ENCODE peak calls at places on chromosomes 6 and 20, in ten cellular contexts. E, A, S, B, M, H, X, V, P and U are unnamed samples.

GRCh38 chr20:24586523-24586840 is 117.1 kb downstream of the SYNDIG1 start:
- DNase-seq in P (no peak), M (no peak), S (no peak), H (no peak), E (no peak), A (no peak), V (no peak), B (no peak), X (no peak), U (no peak)

GRCh38 chr20:38547288-38547825 is 33.6 kb upstream of the ADIG start:
- DNase-seq in X (no peak), V (no peak), B (no peak), A (no peak), H (no peak), M (no peak), E (no peak), S (no peak), P (no peak), U (no peak)

GRCh38 chr6:49030621-49031020 is 432.4 kb downstream of the MMUT start:
- DNase-seq in B (no peak), X (no peak), E (no peak), V (no peak), S (no peak), P (no peak), M (no peak), H (no peak), A (no peak), U (no peak)

GRCh38 chr6:121826156-121826810 is 390.8 kb downstream of the GJA1 start:
- DNase-seq in S (no peak), P (peak; percentile 35), X (no peak), V (peak; percentile 71), E (no peak), M (peak; percentile 84), H (no peak), A (no peak), B (no peak), U (peak; percentile 61)

GRCh38 chr6:161186173-161186769 is 87.6 kb downstream of the AGPAT4 start:
- DNase-seq in P (peak; percentile 31), S (no peak), M (peak; percentile 88), E (no peak), X (no peak), H (no peak), V (peak; percentile 41), A (no peak), B (peak; percentile 34), U (no peak)

GRCh38 chr6:40504274-40504673 is 82.9 kb downstream of the LRFN2 start:
- DNase-seq in E (no peak), M (no peak), V (no peak), H (no peak), X (no peak), B (no peak), P (no peak), S (no peak), A (no peak), U (no peak)

GRCh38 chr6:144659202-144659731 is 374.1 kb downstream of the UTRN start:
- DNase-seq in E (no peak), M (no peak), S (peak; percentile 54), A (no peak), B (no peak), V (no peak), H (no peak), P (no peak), X (no peak), U (no peak)

GRCh38 chr20:63215101-63216040 is 560 bp downstream of the YTHDF1 start:
- DNase-seq in X (no peak), B (no peak), P (peak; percentile 91), H (peak; percentile 87), A (no peak), M (peak; percentile 88), V (no peak), E (no peak), S (no peak), U (no peak)

GRCh38 chr20:24746351-24746685 is 202.8 kb upstream of the CST7 start:
- DNase-seq in E (peak; percentile 74), X (no peak), P (peak; percentile 76), M (peak; percentile 97), H (peak; percentile 96), S (no peak), V (no peak), A (peak; percentile 61), B (no peak), U (no peak)

GRCh38 chr20:57325632-57326356 is 3.8 kb upstream of the SPO11 start:
- DNase-seq in B (no peak), H (no peak), P (no peak), A (no peak), M (no peak), V (no peak), X (no peak), S (no peak), E (no peak), U (no peak)

GRCh38 chr20:34112600-34113061 is 588 bp upstream of the EIF2S2 start:
- DNase-seq in A (no peak), P (peak; percentile 36), H (peak; percentile 67), B (no peak), M (peak; percentile 41), X (no peak), V (no peak), S (no peak), E (peak; percentile 79), U (no peak)

GRCh38 chr6:97102152-97102790 is 177.7 kb downstream of the KLHL32 start:
- DNase-seq in E (no peak), B (no peak), S (no peak), X (no peak), M (no peak), P (no peak), V (no peak), A (no peak), H (no peak), U (no peak)

GRCh38 chr6:97094376-97094775 is 169.8 kb downstream of the KLHL32 start:
- DNase-seq in V (no peak), S (no peak), P (no peak), A (no peak), M (no peak), E (no peak), H (no peak), X (no peak), B (no peak), U (no peak)

GRCh38 chr6:97095466-97095865 is 170.9 kb downstream of the KLHL32 start:
- DNase-seq in B (no peak), P (no peak), M (no peak), X (no peak), H (no peak), V (no peak), E (no peak), S (no peak), A (no peak), U (no peak)

GRCh38 chr6:97097068-97098047 is 172.8 kb downstream of the KLHL32 start:
- DNase-seq in X (no peak), A (no peak), P (no peak), M (no peak), H (no peak), E (no peak), B (no peak), S (no peak), V (no peak), U (no peak)
- H3K27ac ChIP-seq in X (no peak overlapping the region), A (no peak overlapping the region), P (no peak overlapping the region), M (no peak overlapping the region), H (no peak overlapping the region), E (no peak overlapping the region), B (peak overlapping the region; percentile 54), S (no peak overlapping the region), V (no peak overlapping the region), U (no peak overlapping the region)

GRCh38 chr20:22944936-22945335 is 90.2 kb upstream of the SSTR4 start:
- DNase-seq in S (no peak), E (no peak), M (no peak), X (no peak), A (no peak), H (no peak), B (no peak), P (no peak), V (no peak), U (no peak)
- H3K27ac ChIP-seq in S (no peak overlapping the region), E (no peak overlapping the region), M (no peak overlapping the region), X (no peak overlapping the region), A (no peak overlapping the region), H (no peak overlapping the region), B (no peak overlapping the region), P (no peak overlapping the region), V (no peak overlapping the region), U (no peak overlapping the region)

GRCh38 chr6:17116090-17116387 is 14.2 kb downstream of the STMND1 start:
- DNase-seq in A (no peak), V (no peak), X (no peak), S (no peak), P (no peak), B (no peak), M (no peak), E (no peak), H (no peak), U (no peak)

GRCh38 chr6:17120019-17120418 is 18.2 kb downstream of the STMND1 start:
- DNase-seq in A (no peak), P (no peak), H (no peak), M (no peak), X (no peak), S (no peak), E (no peak), V (no peak), B (no peak), U (peak; percentile 76)

DNA sequence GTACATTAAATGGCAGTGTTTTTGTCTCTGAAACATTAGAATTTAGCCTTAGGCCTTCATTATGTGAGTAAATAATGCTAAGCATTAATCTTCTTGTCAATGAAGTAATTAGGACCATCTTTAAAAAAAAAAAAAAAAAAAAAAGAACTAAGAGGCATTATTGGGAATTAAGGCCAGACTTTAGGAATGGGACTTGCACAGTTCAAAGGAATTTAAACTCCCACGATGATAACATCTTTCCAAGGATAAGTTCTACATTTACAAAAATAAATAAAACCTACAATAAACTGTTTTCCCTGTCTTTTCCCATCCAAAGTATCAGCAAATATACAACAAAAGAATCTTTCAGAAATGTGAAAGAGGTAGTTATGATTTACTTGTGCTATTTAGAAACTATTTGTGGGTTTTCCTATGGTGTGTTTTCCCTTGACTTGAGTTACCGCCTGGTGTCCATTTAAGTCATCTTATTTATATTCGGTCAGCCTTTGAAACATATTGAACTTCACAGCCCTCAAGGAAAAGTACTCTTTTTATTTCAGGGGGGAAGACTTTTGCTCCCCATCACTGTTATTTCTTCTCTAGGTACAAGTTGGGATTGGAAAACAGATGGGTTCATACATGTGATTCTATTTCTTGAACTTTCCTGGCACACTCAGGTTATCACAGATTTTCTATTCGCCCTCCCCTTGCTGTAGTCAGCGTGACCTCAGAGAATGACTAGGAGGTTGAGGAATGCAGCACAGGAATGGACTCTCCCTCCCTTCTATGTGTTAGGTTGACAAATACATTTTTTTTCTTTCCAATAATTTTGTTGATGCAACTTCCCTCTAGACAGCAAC is 13.6 kb downstream of the STMND1 start:
- DNase-seq in M (peak; percentile 80), S (no peak), P (peak; percentile 13), X (no peak), H (no peak), A (no peak), V (peak; percentile 48), E (no peak), B (no peak), U (peak; percentile 77)
- H3K27ac ChIP-seq in M (peak overlapping the region; percentile 64), S (no peak overlapping the region), P (no peak overlapping the region), X (no peak overlapping the region), H (no peak overlapping the region), A (no peak overlapping the region), V (no peak overlapping the region), E (no peak overlapping the region), B (no peak overlapping the region), U (no peak overlapping the region)

DNA sequence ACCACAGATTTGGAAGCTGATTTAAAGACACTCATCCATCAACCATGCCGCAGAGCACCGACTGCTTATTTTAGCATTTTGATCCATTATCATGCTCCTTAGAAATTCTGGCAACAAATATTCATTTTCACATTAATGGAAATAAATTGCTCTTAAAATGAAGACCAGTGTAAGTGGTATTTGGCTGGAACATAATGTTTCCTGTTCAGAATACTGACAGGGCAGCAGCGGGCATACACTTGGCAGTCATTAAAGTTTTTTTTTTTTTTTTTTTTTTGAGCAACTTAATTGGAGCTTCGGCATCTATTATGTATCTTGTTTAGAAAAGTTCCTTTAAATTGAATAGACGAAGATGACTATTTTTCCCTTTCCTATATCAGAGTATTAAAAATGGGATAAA is 47.4 kb downstream of the MAP3K5 start:
- DNase-seq in B (no peak), A (no peak), H (no peak), M (no peak), V (no peak), P (no peak), S (no peak), E (no peak), X (no peak), U (no peak)
- H3K27ac ChIP-seq in B (no peak overlapping the region), A (no peak overlapping the region), H (no peak overlapping the region), M (no peak overlapping the region), V (no peak overlapping the region), P (no peak overlapping the region), S (no peak overlapping the region), E (no peak overlapping the region), X (no peak overlapping the region), U (no peak overlapping the region)